ENCODE peak calls at places on chromosomes 13 and 19, in seven cellular contexts. Z, H, T, A, L, J and K are unnamed samples.
A peak's percentile ranks its signal among the peaks of the same experiment; 100 is the strongest.

GRCh38 chr19:653425-653824 is 9.6 kb downstream of the RNF126 start:
- DNase-seq in L (no peak), Z (no peak), T (no peak), J (no peak), H (no peak), A (no peak), K (no peak)

GRCh38 chr19:3343619-3344502 is 22.5 kb upstream of the NFIC start:
- DNase-seq in T (peak; percentile 69), Z (peak; percentile 97), H (no peak), J (peak; percentile 86), L (peak; percentile 87), A (no peak), K (no peak)

GRCh38 chr19:45418812-45419211 is 4.9 kb downstream of the ERCC1 start:
- DNase-seq in J (no peak), L (no peak), Z (no peak), T (no peak), A (no peak), H (no peak), K (no peak)

GRCh38 chr13:77516342-77516789 is 19.1 kb upstream of the SCEL start:
- DNase-seq in L (no peak), Z (no peak), H (no peak), A (no peak), T (no peak), J (no peak), K (peak; percentile 42)

GRCh38 chr19:13401388-13401787 is 104.9 kb downstream of the CACNA1A start:
- DNase-seq in Z (no peak), A (no peak), J (peak; percentile 2), L (peak; percentile 48), H (peak; percentile 46), T (peak; percentile 85), K (no peak)

GRCh38 chr13:37475151-37475550 is 123.4 kb downstream of the POSTN start:
- DNase-seq in Z (no peak), H (no peak), J (no peak), T (no peak), L (no peak), A (no peak), K (no peak)

GRCh38 chr19:47109541-47110375 is 3.8 kb downstream of the ZC3H4 start:
- DNase-seq in Z (no peak), H (no peak), T (peak; percentile 85), L (no peak), A (no peak), J (no peak), K (no peak)

GRCh38 chr19:33080761-33081681 is at the start of gene GPATCH1:
- DNase-seq in T (peak; percentile 91), Z (peak; percentile 96), J (peak; percentile 73), A (peak; percentile 35), H (peak; percentile 96), L (peak; percentile 71), K (no peak)

GRCh38 chr13:101434486-101434885 is 18.0 kb upstream of the ITGBL1 start:
- DNase-seq in L (no peak), H (no peak), T (no peak), J (no peak), Z (no peak), A (no peak), K (no peak)

GRCh38 chr13:87656311-87656710 is 14.9 kb upstream of the SLITRK5 start:
- DNase-seq in L (no peak), H (no peak), Z (no peak), J (no peak), A (no peak), T (no peak), K (no peak)

GRCh38 chr13:67091603-67092002 is 138.5 kb downstream of the PCDH9 start:
- DNase-seq in T (no peak), A (no peak), L (no peak), Z (no peak), H (no peak), J (no peak), K (no peak)
- TF ChIP-seq CTCF in T (no peak), A (no peak), L (no peak), Z (no peak), H (no peak), J (no peak), K (no peak)

GRCh38 chr13:44147222-44147621 is 226.4 kb upstream of the SERP2 start:
- DNase-seq in Z (no peak), H (no peak), A (no peak), J (no peak), T (no peak), L (no peak), K (no peak)
- TF ChIP-seq SIN3A in Z (no peak), H (no peak), A (no peak), J (no peak), T (no peak), L (no peak), K (no peak)

DNA sequence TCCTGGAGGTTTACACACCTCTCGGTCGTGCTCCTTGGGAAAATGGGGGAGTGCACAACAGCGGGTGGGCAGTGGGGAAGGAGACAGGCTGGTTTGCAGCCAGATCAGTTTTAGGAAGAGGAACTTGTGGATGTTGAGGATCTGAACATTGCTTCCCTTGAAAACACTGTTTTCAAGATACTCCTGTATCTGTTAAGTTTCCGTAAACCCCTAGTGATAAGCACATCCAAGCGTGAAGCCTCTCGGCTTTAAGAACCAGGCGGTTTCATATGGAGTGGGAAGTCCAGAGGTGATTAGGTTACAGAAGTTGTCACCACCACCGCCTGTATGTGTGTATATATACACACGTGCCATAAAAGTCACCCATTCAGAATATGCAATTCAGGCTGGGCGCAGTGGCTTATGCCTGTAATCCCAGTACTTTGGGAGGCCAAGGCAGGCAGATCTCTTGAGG is 47.4 kb downstream of the SIPA1L3 start:
- DNase-seq in J (no peak), H (no peak), L (no peak), T (no peak), A (no peak), Z (no peak), K (no peak)
- H3K4me1 ChIP-seq in J (peaks cover 21% of the 10 kb centered on the region), H (peaks cover 11% of the 10 kb centered on the region), L (no peaks in the 10 kb centered on the region), T (peaks cover 3% of the 10 kb centered on the region), A (peaks cover 51% of the 10 kb centered on the region), Z (no peaks in the 10 kb centered on the region), K (peaks cover 16% of the 10 kb centered on the region)

GRCh38 chr19:10968527-10969081 is 7.8 kb downstream of the SMARCA4 start:
- DNase-seq in T (no peak), L (no peak), H (no peak), A (peak; percentile 41), J (no peak), Z (no peak), K (no peak)
- TF ChIP-seq CTCF in T (no peak), L (peak; percentile 7), H (no peak), A (no peak), J (no peak), Z (no peak), K (no peak)

DNA sequence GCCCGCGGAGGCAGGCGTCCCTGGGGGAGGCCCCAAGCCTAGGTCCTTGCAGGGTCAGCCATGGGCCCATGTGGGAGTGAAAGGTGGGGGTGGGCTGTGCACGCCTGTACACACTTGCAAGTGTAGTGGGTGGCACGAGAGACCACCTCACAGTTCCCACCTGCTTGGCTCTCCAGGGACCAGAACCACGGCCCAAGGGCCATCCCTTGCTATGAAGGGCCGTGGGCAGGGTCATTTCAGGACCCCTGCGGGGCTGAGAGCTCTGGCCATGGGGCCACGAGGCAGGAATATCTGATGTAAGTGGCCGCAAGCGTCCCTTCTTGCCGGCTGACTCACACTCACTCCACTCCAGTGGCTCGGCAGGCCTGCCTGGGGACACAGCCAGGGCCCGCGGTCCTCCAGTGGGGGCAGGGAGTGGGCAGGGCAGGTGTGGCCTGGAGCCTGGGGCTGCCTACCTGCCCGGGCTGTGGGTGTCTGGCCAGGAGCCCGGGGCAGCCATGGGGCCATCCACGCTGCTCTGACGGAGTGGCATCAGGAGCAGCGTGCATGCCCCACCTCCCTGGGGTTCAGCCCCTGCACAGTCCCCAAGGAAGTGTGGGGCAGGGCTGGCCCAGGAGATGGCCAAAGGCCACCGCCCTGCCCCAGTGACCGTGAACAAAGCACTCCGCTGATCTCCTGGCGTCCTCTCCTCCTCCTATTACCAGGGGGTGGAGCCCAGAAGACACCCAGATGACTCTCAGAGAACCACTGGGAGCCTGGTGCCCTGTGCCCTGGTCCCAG is 8.6 kb upstream of the MKNK2 start:
- DNase-seq in A (no peak), Z (peak; percentile 59), L (peak; percentile 83), J (peak; percentile 89), H (no peak), T (peak; percentile 89), K (peak; percentile 67)
- TF ChIP-seq SIN3A in A (no peak), Z (no peak), L (no peak), J (peak; percentile 33), H (no peak), T (peak; percentile 43), K (no peak)

GRCh38 chr19:4970558-4971423 is 1.9 kb downstream of the KDM4B start:
- DNase-seq in T (peak; percentile 60), J (peak; percentile 37), A (no peak), H (no peak), L (no peak), Z (peak; percentile 64), K (peak; percentile 5)
- H3K4me1 ChIP-seq in T (peaks cover 56% of the 10 kb centered on the region), J (peaks cover 50% of the 10 kb centered on the region), A (peaks cover 12% of the 10 kb centered on the region), H (peaks cover 16% of the 10 kb centered on the region), L (peaks cover 47% of the 10 kb centered on the region), Z (peaks cover 32% of the 10 kb centered on the region), K (peaks cover 24% of the 10 kb centered on the region)

DNA sequence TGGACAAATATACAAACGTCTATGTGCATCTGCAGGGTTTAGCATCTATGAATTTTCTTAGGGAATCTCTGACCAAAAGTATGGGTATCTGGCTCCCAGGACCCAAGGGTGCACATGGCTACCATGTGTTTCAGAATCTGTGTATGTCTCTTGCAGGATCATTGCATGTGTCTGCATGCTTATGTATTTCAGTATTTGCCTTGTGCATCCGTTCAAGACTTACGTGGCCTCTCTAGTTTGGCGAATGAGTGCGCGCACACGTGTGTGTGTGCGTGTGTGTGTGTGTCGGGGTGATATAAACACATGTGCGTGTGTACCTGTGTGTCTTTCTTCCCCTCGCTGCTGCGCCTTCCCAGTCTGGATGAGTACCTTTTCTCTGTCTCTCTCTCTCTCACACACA is 37.2 kb upstream of the POU2F2 start:
- DNase-seq in H (no peak), Z (no peak), J (no peak), L (no peak), A (no peak), T (no peak), K (no peak)
- TF ChIP-seq CTCF in H (no peak), Z (no peak), J (no peak), L (no peak), A (no peak), T (no peak), K (no peak)

DNA sequence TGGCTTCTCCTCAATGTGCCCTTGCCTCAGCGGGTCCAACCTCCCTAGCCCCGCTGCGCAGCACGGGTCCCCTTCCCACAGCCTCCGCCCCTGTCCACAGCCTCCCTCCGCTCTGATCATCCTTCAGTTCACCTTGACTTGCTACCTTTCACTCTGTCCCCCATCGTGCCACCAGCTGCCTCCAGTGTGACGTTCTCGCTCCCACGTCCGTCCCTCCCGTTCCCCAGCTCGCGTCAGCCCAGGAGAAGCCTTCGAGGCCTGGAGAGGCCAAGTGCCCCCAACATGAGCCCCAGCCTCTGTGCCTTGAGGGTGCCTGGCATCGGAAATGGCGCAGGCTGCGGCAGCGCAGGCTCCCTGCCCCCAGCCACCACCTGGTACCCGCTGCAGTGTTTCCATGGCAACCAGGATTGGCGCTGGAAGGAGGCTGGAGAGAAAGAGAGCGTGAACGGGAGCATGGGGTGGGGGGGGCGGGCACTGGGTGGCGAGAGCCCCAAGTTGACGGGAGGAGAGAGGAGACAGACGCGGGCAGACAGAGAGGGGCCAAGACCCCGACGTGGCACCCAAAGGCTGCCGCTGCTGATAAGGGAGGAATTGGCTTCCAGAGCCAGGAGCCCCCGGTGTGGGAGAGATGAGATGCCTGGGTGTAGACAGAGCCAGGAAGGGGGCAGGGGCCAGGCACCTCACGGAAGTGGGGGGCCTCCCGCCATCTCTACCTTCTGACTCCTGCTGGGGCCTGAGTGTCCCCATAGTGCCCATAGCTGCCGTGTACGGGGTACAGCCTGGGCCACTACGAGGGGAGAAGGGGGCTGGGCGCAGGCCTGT is 844 bp upstream of the ASPDH start:
- DNase-seq in J (no peak), Z (peak; percentile 95), L (no peak), T (no peak), A (no peak), H (no peak), K (no peak)
- TF ChIP-seq SIN3A in J (no peak), Z (no peak), L (no peak), T (no peak), A (no peak), H (no peak), K (no peak)